ENCODE peak calls at places on chromosome 6, in six cellular contexts. A, V, U, K, X and W are unnamed samples.

GRCh38 chr6:124928831-124929230 is 33.4 kb upstream of the RNF217 start:
- DNase-seq in U (no peak), V (no peak), K (no peak), A (no peak), X (no peak), W (no peak)

GRCh38 chr6:13454286-13455221 is 32.8 kb downstream of the GFOD1 start:
- DNase-seq in A (peak), X (no peak), V (no peak), U (no peak), K (no peak), W (peak)

GRCh38 chr6:16432075-16433032 is 194.0 kb downstream of the GMPR start:
- DNase-seq in X (peak), U (no peak), V (no peak), K (no peak), A (peak), W (peak)

GRCh38 chr6:41159415-41160082 is 3.4 kb downstream of the TREM2 start:
- DNase-seq in X (no peak), U (no peak), V (no peak), K (no peak), A (no peak), W (no peak)

GRCh38 chr6:15661815-15662245 is 998 bp downstream of the DTNBP1 start:
- DNase-seq in U (no peak), X (no peak), K (no peak), V (no peak), A (no peak), W (no peak)

GRCh38 chr6:93624408-93624807 is 205.0 kb upstream of the EPHA7 start:
- DNase-seq in A (no peak), X (no peak), V (no peak), U (no peak), K (no peak), W (no peak)

GRCh38 chr6:101114703-101115102 is 233.6 kb upstream of the ASCC3 start:
- DNase-seq in A (peak), V (peak), K (no peak), U (no peak), X (peak), W (peak)

GRCh38 chr6:30041821-30042220 is 19.2 kb upstream of the POLR1H start:
- DNase-seq in A (no peak), U (no peak), K (no peak), V (no peak), X (no peak), W (peak)

GRCh38 chr6:3847521-3847920 is 1.7 kb upstream of the FAM50B start:
- DNase-seq in K (no peak), U (no peak), V (no peak), A (no peak), X (no peak), W (no peak)

GRCh38 chr6:41162687-41163418 is at the start of gene TREM2:
- DNase-seq in V (no peak), U (no peak), K (no peak), A (no peak), X (no peak), W (no peak)

GRCh38 chr6:127951172-127951995 is 50.5 kb upstream of the THEMIS start:
- DNase-seq in V (no peak), A (no peak), X (no peak), K (no peak), U (peak), W (no peak)

GRCh38 chr6:74065713-74066112 is 369.7 kb downstream of the CD109 start:
- DNase-seq in A (no peak), U (no peak), X (no peak), K (no peak), V (no peak), W (no peak)

GRCh38 chr6:163806761-163807499 is 392.4 kb downstream of the QKI start:
- DNase-seq in A (peak), X (peak), U (no peak), K (no peak), V (no peak), W (no peak)

GRCh38 chr6:151014404-151015150 is 149.1 kb downstream of the MTHFD1L start:
- DNase-seq in U (peak), K (peak), A (peak), V (peak), X (peak), W (peak)

GRCh38 chr6:51472745-51473483 is 614.5 kb downstream of the PKHD1 start:
- DNase-seq in A (no peak), K (no peak), X (no peak), U (no peak), V (no peak), W (no peak)

GRCh38 chr6:26286168-26286854 is 78.7 kb upstream of the BTN3A2 start:
- DNase-seq in A (peak), V (peak), U (no peak), X (peak), K (no peak), W (peak)

GRCh38 chr6:29793036-29793356 is 34.6 kb upstream of the HLA-G start:
- DNase-seq in K (no peak), X (no peak), U (no peak), V (no peak), A (no peak), W (no peak)

GRCh38 chr6:18192026-18192425 is 36.8 kb downstream of the KDM1B start:
- DNase-seq in A (no peak), V (no peak), U (no peak), K (no peak), X (no peak), W (no peak)

GRCh38 chr6:135535989-135536414 is 38.5 kb upstream of the AHI1 start:
- DNase-seq in K (peak), U (peak), X (peak), V (peak), A (peak), W (peak)

GRCh38 chr6:39791311-39791710 is 865 bp upstream of the DAAM2 start:
- DNase-seq in K (no peak), A (no peak), V (no peak), X (peak), U (no peak), W (no peak)

GRCh38 chr6:110037726-110038295 is 59.7 kb downstream of the GPR6 start:
- DNase-seq in A (no peak), K (no peak), X (no peak), V (no peak), U (no peak), W (no peak)

GRCh38 chr6:105794263-105794662 is 291.9 kb upstream of the PRDM1 start:
- DNase-seq in X (peak), U (no peak), K (no peak), V (peak), A (peak), W (no peak)

GRCh38 chr6:64590965-64591364 is 955.4 kb downstream of the PHF3 start:
- DNase-seq in U (no peak), X (no peak), V (no peak), A (no peak), K (no peak), W (no peak)

GRCh38 chr6:137227872-137228302 is 8.7 kb upstream of the IFNGR1 start:
- DNase-seq in K (no peak), U (no peak), X (no peak), A (no peak), V (no peak), W (no peak)

GRCh38 chr6:160132776-160133338 is 11.2 kb downstream of the SLC22A1 start:
- DNase-seq in V (no peak), U (no peak), A (peak), X (peak), K (no peak), W (peak)

GRCh38 chr6:8085053-8085511 is 17.3 kb downstream of the EEF1E1 start:
- DNase-seq in K (no peak), V (peak), A (no peak), U (no peak), X (peak), W (peak)

GRCh38 chr6:158629376-158630221 is 14.9 kb downstream of the DYNLT1 start:
- DNase-seq in V (no peak), A (no peak), X (no peak), K (no peak), U (no peak), W (no peak)

GRCh38 chr6:109318328-109318876 is 63.9 kb downstream of the CD164 start:
- DNase-seq in A (no peak), V (no peak), X (no peak), K (no peak), U (no peak), W (no peak)

GRCh38 chr6:18101873-18102272 is 20.6 kb downstream of the NHLRC1 start:
- DNase-seq in A (no peak), X (no peak), U (no peak), K (no peak), V (no peak), W (no peak)

GRCh38 chr6:121630716-121631115 is 195.3 kb downstream of the GJA1 start:
- DNase-seq in U (no peak), K (no peak), X (no peak), V (peak), A (no peak), W (no peak)

GRCh38 chr6:63611560-63611959 is 24.0 kb upstream of the PHF3 start:
- DNase-seq in K (no peak), V (no peak), A (no peak), X (no peak), U (no peak), W (no peak)

GRCh38 chr6:114364295-114364694 is 21.5 kb upstream of the HS3ST5 start:
- DNase-seq in A (no peak), V (peak), X (no peak), K (peak), U (no peak), W (no peak)

GRCh38 chr6:17656644-17657043 is 50.1 kb downstream of the NUP153 start:
- DNase-seq in X (no peak), K (no peak), U (no peak), V (no peak), A (no peak), W (peak)

GRCh38 chr6:16496982-16497823 is 258.8 kb downstream of the GMPR start:
- DNase-seq in U (no peak), X (peak), K (no peak), A (peak), V (no peak), W (peak)

GRCh38 chr6:148831531-148831930 is 84.7 kb downstream of the UST start:
- DNase-seq in V (no peak), U (no peak), K (no peak), X (no peak), A (no peak), W (peak)

GRCh38 chr6:134317471-134318131 is at the start of gene SGK1:
- DNase-seq in V (peak), X (peak), A (peak), U (no peak), K (peak), W (peak)

GRCh38 chr6:88722691-88723090 is 240.7 kb downstream of the RNGTT start:
- DNase-seq in K (no peak), X (no peak), V (no peak), U (no peak), A (no peak), W (peak)